ENCODE peak calls at places on chromosomes 5 and 9, in ten cellular contexts. One of them, this sample, is unnamed.

GRCh38 chr9:26551451-26551850 is 341.2 kb downstream of the CAAP1 start:
- DNase-seq in left lung: no peak
- DNase-seq in tibial nerve: no peak
- DNase-seq in cardiac muscle cell: no peak
- DNase-seq in HCT116: no peak
- DNase-seq in GM23338: no peak
- DNase-seq in adrenal gland: no peak
- DNase-seq in testis: no peak
- DNase-seq in A673: no peak
- DNase-seq in substantia nigra: no peak
- DNase-seq in this sample: no peak

GRCh38 chr9:121358747-121359146 is 11.3 kb downstream of the STOM start:
- DNase-seq in left lung: no peak
- DNase-seq in tibial nerve: no peak
- DNase-seq in cardiac muscle cell: no peak
- DNase-seq in HCT116: no peak
- DNase-seq in GM23338: no peak
- DNase-seq in adrenal gland: no peak
- DNase-seq in testis: no peak
- DNase-seq in A673: no peak
- DNase-seq in substantia nigra: no peak
- DNase-seq in this sample: no peak

GRCh38 chr5:115641948-115642347 is 16.1 kb upstream of the TMED7 start:
- DNase-seq in left lung: no peak
- DNase-seq in tibial nerve: no peak
- DNase-seq in cardiac muscle cell: no peak
- DNase-seq in HCT116: no peak
- DNase-seq in GM23338: no peak
- DNase-seq in adrenal gland: no peak
- DNase-seq in testis: no peak
- DNase-seq in A673: no peak
- DNase-seq in substantia nigra: no peak
- DNase-seq in this sample: no peak

GRCh38 chr5:14032944-14033343 is 88.5 kb upstream of the DNAH5 start:
- DNase-seq in left lung: peak
- DNase-seq in tibial nerve: no peak
- DNase-seq in cardiac muscle cell: no peak
- DNase-seq in HCT116: peak
- DNase-seq in GM23338: no peak
- DNase-seq in adrenal gland: no peak
- DNase-seq in testis: no peak
- DNase-seq in A673: peak
- DNase-seq in substantia nigra: no peak
- DNase-seq in this sample: no peak

GRCh38 chr5:88831856-88832255 is 51.1 kb downstream of the MEF2C start:
- DNase-seq in left lung: no peak
- DNase-seq in tibial nerve: no peak
- DNase-seq in cardiac muscle cell: no peak
- DNase-seq in HCT116: no peak
- DNase-seq in GM23338: no peak
- DNase-seq in adrenal gland: no peak
- DNase-seq in testis: no peak
- DNase-seq in A673: no peak
- DNase-seq in substantia nigra: no peak
- DNase-seq in this sample: no peak

GRCh38 chr5:171122372-171122771 is 186.7 kb upstream of the TLX3 start:
- DNase-seq in left lung: no peak
- DNase-seq in tibial nerve: peak
- DNase-seq in cardiac muscle cell: no peak
- DNase-seq in HCT116: no peak
- DNase-seq in GM23338: no peak
- DNase-seq in adrenal gland: no peak
- DNase-seq in testis: no peak
- DNase-seq in A673: peak
- DNase-seq in substantia nigra: no peak
- DNase-seq in this sample: no peak

GRCh38 chr5:120358949-120359348 is 105.2 kb upstream of the PRR16 start:
- DNase-seq in left lung: no peak
- DNase-seq in tibial nerve: no peak
- DNase-seq in cardiac muscle cell: no peak
- DNase-seq in HCT116: no peak
- DNase-seq in GM23338: no peak
- DNase-seq in adrenal gland: no peak
- DNase-seq in testis: no peak
- DNase-seq in A673: no peak
- DNase-seq in substantia nigra: no peak
- DNase-seq in this sample: no peak

GRCh38 chr9:107731115-107731762 is 241.7 kb upstream of the KLF4 start:
- DNase-seq in left lung: no peak
- DNase-seq in tibial nerve: no peak
- DNase-seq in cardiac muscle cell: no peak
- DNase-seq in HCT116: no peak
- DNase-seq in GM23338: no peak
- DNase-seq in adrenal gland: no peak
- DNase-seq in testis: no peak
- DNase-seq in A673: no peak
- DNase-seq in substantia nigra: no peak
- DNase-seq in this sample: no peak

GRCh38 chr5:168898261-168898911 is 319.2 kb upstream of the PANK3 start:
- DNase-seq in left lung: no peak
- DNase-seq in tibial nerve: no peak
- DNase-seq in cardiac muscle cell: no peak
- DNase-seq in HCT116: no peak
- DNase-seq in GM23338: no peak
- DNase-seq in adrenal gland: no peak
- DNase-seq in testis: no peak
- DNase-seq in A673: peak
- DNase-seq in substantia nigra: no peak
- DNase-seq in this sample: no peak

GRCh38 chr5:174589599-174589998 is 134.8 kb upstream of the MSX2 start:
- DNase-seq in left lung: no peak
- DNase-seq in tibial nerve: no peak
- DNase-seq in cardiac muscle cell: no peak
- DNase-seq in HCT116: no peak
- DNase-seq in GM23338: no peak
- DNase-seq in adrenal gland: no peak
- DNase-seq in testis: no peak
- DNase-seq in A673: no peak
- DNase-seq in substantia nigra: no peak
- DNase-seq in this sample: no peak
- H3K27ac ChIP-seq in left lung: no peak
- H3K27ac ChIP-seq in tibial nerve: no peak
- H3K27ac ChIP-seq in cardiac muscle cell: no peak
- H3K27ac ChIP-seq in HCT116: peak
- H3K27ac ChIP-seq in GM23338: no peak
- H3K27ac ChIP-seq in adrenal gland: no peak
- H3K27ac ChIP-seq in testis: no peak
- H3K27ac ChIP-seq in A673: no peak
- H3K27ac ChIP-seq in substantia nigra: no peak
- H3K27ac ChIP-seq in this sample: no peak

GRCh38 chr5:141241496-141241895 is 3.7 kb upstream of the PCDHB15 start:
- DNase-seq in left lung: no peak
- DNase-seq in tibial nerve: no peak
- DNase-seq in cardiac muscle cell: no peak
- DNase-seq in HCT116: no peak
- DNase-seq in GM23338: no peak
- DNase-seq in adrenal gland: no peak
- DNase-seq in testis: no peak
- DNase-seq in A673: no peak
- DNase-seq in substantia nigra: no peak
- DNase-seq in this sample: no peak
- H3K27ac ChIP-seq in left lung: no peak
- H3K27ac ChIP-seq in tibial nerve: no peak
- H3K27ac ChIP-seq in cardiac muscle cell: no peak
- H3K27ac ChIP-seq in HCT116: no peak
- H3K27ac ChIP-seq in GM23338: no peak
- H3K27ac ChIP-seq in adrenal gland: no peak
- H3K27ac ChIP-seq in testis: no peak
- H3K27ac ChIP-seq in A673: no peak
- H3K27ac ChIP-seq in substantia nigra: no peak
- H3K27ac ChIP-seq in this sample: no peak

DNA sequence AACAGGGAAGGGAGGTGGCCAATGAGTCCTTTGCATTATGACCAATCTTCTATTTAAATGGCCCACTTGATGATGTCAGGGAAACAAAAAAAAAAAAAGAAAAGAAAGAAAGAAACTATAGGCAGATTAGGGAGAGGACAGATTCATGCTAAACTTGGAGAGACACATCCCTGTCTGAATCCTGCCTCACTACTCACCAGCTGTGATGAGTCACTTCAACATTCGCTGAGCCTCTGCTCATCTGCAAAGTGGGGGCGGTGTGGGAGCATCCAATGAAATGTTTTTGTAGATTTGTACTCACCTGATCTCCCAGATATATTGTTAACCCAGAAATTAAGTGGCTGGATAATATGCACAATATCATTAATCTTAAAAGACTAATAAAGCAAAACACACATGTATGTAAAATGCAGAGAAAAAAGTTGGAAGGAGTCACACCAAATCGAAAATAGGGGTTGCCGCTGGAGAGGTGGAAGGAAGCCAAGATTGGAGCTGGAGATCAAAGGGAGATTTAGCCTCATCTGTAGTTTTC is 17.1 kb upstream of the ERGIC1 start:
- DNase-seq in left lung: no peak
- DNase-seq in tibial nerve: no peak
- DNase-seq in cardiac muscle cell: no peak
- DNase-seq in HCT116: no peak
- DNase-seq in GM23338: no peak
- DNase-seq in adrenal gland: peak
- DNase-seq in testis: no peak
- DNase-seq in A673: peak
- DNase-seq in substantia nigra: no peak
- DNase-seq in this sample: no peak
- H3K27ac ChIP-seq in left lung: no peak
- H3K27ac ChIP-seq in tibial nerve: no peak
- H3K27ac ChIP-seq in cardiac muscle cell: no peak
- H3K27ac ChIP-seq in HCT116: no peak
- H3K27ac ChIP-seq in GM23338: no peak
- H3K27ac ChIP-seq in adrenal gland: peak
- H3K27ac ChIP-seq in testis: no peak
- H3K27ac ChIP-seq in A673: no peak
- H3K27ac ChIP-seq in substantia nigra: no peak
- H3K27ac ChIP-seq in this sample: no peak

DNA sequence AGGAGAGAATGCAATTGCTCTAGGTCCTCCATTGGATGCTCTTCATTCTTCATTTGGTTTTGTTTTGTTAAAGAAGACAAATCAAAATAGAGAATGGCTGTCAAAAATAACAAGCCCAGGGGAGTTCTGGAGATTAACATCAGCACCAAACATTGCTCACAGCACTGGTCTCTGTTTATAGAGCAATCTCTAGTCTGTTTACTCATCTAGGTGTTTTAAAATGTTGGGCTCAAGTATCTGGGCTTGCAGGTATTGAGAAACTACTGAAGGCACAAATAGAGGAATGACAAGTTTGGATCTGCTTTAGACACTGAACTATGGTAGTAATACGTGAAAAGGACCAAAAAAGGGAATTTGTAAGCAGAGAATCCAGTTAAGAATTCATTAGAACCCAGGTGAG is 77.0 kb upstream of the TMC1 start:
- DNase-seq in left lung: no peak
- DNase-seq in tibial nerve: no peak
- DNase-seq in cardiac muscle cell: no peak
- DNase-seq in HCT116: no peak
- DNase-seq in GM23338: no peak
- DNase-seq in adrenal gland: no peak
- DNase-seq in testis: no peak
- DNase-seq in A673: no peak
- DNase-seq in substantia nigra: no peak
- DNase-seq in this sample: no peak
- H3K27ac ChIP-seq in left lung: peak
- H3K27ac ChIP-seq in tibial nerve: no peak
- H3K27ac ChIP-seq in cardiac muscle cell: no peak
- H3K27ac ChIP-seq in HCT116: no peak
- H3K27ac ChIP-seq in GM23338: no peak
- H3K27ac ChIP-seq in adrenal gland: no peak
- H3K27ac ChIP-seq in testis: no peak
- H3K27ac ChIP-seq in A673: no peak
- H3K27ac ChIP-seq in substantia nigra: no peak
- H3K27ac ChIP-seq in this sample: no peak

GRCh38 chr5:43039115-43039467 is 1.0 kb downstream of the ANXA2R start:
- DNase-seq in left lung: no peak
- DNase-seq in tibial nerve: no peak
- DNase-seq in cardiac muscle cell: no peak
- DNase-seq in HCT116: no peak
- DNase-seq in GM23338: no peak
- DNase-seq in adrenal gland: no peak
- DNase-seq in testis: no peak
- DNase-seq in A673: no peak
- DNase-seq in substantia nigra: no peak
- DNase-seq in this sample: no peak
- H3K27ac ChIP-seq in left lung: peak
- H3K27ac ChIP-seq in tibial nerve: peak
- H3K27ac ChIP-seq in cardiac muscle cell: no peak
- H3K27ac ChIP-seq in HCT116: peak
- H3K27ac ChIP-seq in GM23338: no peak
- H3K27ac ChIP-seq in adrenal gland: peak
- H3K27ac ChIP-seq in testis: peak
- H3K27ac ChIP-seq in A673: peak
- H3K27ac ChIP-seq in substantia nigra: peak
- H3K27ac ChIP-seq in this sample: no peak